ENCODE peak calls at places on chromosomes 4 and X, in six cellular contexts. W is tibial artery; B is GM12878; P is suprapubic skin; V is CD4-positive, CD25-positive, alpha-beta regulatory T cell; X is transverse colon. N is an unnamed sample.

GRCh38 chr4:126850286-126850685 is 782.5 kb upstream of the INTU start:
- DNase-seq in P (no peak), X (no peak), B (no peak), W (no peak), V (no peak), N (no peak)

GRCh38 chr4:183350317-183351071 is 28.3 kb upstream of the CLDN24 start:
- DNase-seq in W (no peak), P (no peak), X (no peak), B (no peak), V (no peak), N (no peak)

GRCh38 chrX:48468247-48468671 is 1.8 kb downstream of the SLC38A5 start:
- DNase-seq in V (peak; percentile 7), P (no peak), W (no peak), X (peak; percentile 62), B (no peak), N (no peak)

GRCh38 chrX:19571708-19572107 is 56.4 kb upstream of the MAP3K15 start:
- DNase-seq in B (no peak), P (no peak), W (no peak), V (no peak), X (no peak), N (no peak)

GRCh38 chrX:97070346-97070745 is 186.6 kb downstream of the RPA4 start:
- DNase-seq in X (no peak), B (no peak), P (no peak), W (no peak), V (no peak), N (no peak)

GRCh38 chrX:110086162-110086915 is 83.4 kb downstream of the TMEM164 start:
- DNase-seq in X (no peak), B (no peak), V (no peak), W (no peak), P (no peak), N (no peak)

GRCh38 chrX:3743821-3744439 is 30.5 kb upstream of the PRKX start:
- DNase-seq in W (no peak), V (peak; percentile 79), B (no peak), X (peak; percentile 9), P (no peak), N (no peak)

GRCh38 chrX:129726307-129727111 is 12.3 kb upstream of the XPNPEP2 start:
- DNase-seq in P (no peak), W (peak; percentile 44), X (peak; percentile 62), V (peak; percentile 20), B (no peak), N (no peak)

GRCh38 chr4:41146716-41147506 is 67.4 kb downstream of the APBB2 start:
- DNase-seq in B (no peak), W (peak; percentile 64), V (no peak), X (no peak), P (no peak), N (no peak)

GRCh38 chr4:96519291-96519690 is 679.4 kb downstream of the PDHA2 start:
- DNase-seq in W (no peak), P (no peak), V (no peak), X (no peak), B (no peak), N (no peak)

GRCh38 chr4:141021397-141022194 is 111.7 kb downstream of the RNF150 start:
- DNase-seq in V (no peak), X (no peak), W (no peak), B (no peak), P (no peak), N (no peak)

GRCh38 chr4:24921491-24921890 is 8.6 kb upstream of the CCDC149 start:
- DNase-seq in B (no peak), V (no peak), W (no peak), X (no peak), P (no peak), N (no peak)

GRCh38 chr4:152079543-152080293 is 318.9 kb upstream of the GATB start:
- DNase-seq in V (peak; percentile 59), B (no peak), P (no peak), X (no peak), W (no peak), N (no peak)

GRCh38 chr4:113556382-113557134 is 205.0 kb downstream of the CAMK2D start:
- DNase-seq in B (no peak), P (no peak), W (no peak), X (no peak), V (no peak), N (no peak)

GRCh38 chr4:55600640-55601039 is 8.6 kb upstream of the PDCL2 start:
- DNase-seq in P (no peak), V (no peak), B (no peak), X (no peak), W (no peak), N (no peak)

GRCh38 chr4:75547647-75548387 is 8.0 kb upstream of the ODAPH start:
- DNase-seq in P (no peak), V (no peak), B (no peak), X (peak; percentile 42), W (peak; percentile 58), N (no peak)
- H3K4me3 ChIP-seq in P (no peak overlapping the region), V (no peak overlapping the region), B (no peak overlapping the region), X (no peak overlapping the region), W (no peak overlapping the region), N (no peak overlapping the region)

DNA sequence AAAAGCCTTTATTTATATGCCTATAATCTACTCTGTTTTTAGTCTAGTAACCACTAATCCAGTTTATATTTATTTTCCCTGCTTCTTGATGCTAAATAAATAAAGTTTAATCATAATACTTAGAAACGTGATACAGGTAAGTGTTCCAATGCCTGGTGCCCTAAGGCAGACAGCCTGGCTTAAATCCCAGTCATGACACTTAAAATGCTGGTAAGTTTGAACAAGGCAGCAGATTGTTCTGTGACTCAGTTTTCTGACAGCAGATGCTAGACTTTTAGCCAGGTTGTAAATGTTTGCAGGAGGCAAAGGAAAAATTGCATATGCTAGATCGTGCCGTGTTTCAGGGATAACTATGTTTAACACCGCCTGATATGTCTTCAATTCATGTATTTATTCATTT is 2661.6 kb downstream of the PCDH7 start:
- DNase-seq in B (no peak), V (no peak), P (no peak), W (no peak), X (no peak), N (no peak)
- H3K9me3 ChIP-seq in B (no peaks in the 10 kb centered on the region), V (no peaks in the 10 kb centered on the region), P (peaks cover 10% of the 10 kb centered on the region), W (peaks cover 5% of the 10 kb centered on the region), X (peaks cover 6% of the 10 kb centered on the region), N (no peaks in the 10 kb centered on the region)

GRCh38 chrX:100296183-100296753 is 113.8 kb downstream of the PCDH19 start:
- DNase-seq in B (no peak), P (no peak), V (no peak), W (no peak), X (no peak), N (no peak)
- H3K36me3 ChIP-seq in B (no peaks in the 10 kb centered on the region), P (no peaks in the 10 kb centered on the region), V (no peaks in the 10 kb centered on the region), W (no peaks in the 10 kb centered on the region), X (no peaks in the 10 kb centered on the region), N (no peaks in the 10 kb centered on the region)

GRCh38 chr4:304987-305680 is at the start of gene ZNF732:
- DNase-seq in P (peak; percentile 59), W (peak; percentile 26), X (no peak), V (no peak), B (no peak), N (no peak)

GRCh38 chr4:306551-306961 is 1.3 kb upstream of the ZNF732 start:
- DNase-seq in B (peak; percentile 73), V (no peak), X (no peak), P (no peak), W (no peak), N (no peak)

DNA sequence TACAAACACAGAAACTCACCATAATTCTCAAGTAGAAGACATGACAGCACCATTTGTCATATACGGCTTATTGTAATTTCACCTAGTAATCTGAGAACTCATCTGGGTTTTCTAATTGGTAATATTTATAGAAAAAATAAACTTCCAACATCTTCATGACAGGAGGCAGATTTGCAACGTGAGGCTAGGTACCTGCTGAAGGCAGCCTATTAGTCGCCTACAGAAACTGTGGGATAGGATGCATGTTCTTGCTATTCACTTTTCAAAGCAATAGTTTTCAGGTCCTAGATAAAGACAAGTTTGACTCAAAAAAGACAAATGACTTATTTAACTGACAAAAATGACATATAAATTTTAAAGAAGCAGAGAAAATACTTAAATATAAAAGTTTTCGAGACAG is 2.9 kb downstream of the ZNF732 start:
- DNase-seq in P (no peak), V (no peak), X (no peak), W (no peak), B (no peak), N (no peak)
- H3K4me3 ChIP-seq in P (no peak overlapping the region), V (no peak overlapping the region), X (no peak overlapping the region), W (no peak overlapping the region), B (no peak overlapping the region), N (no peak overlapping the region)

GRCh38 chrX:143757887-143758286 is 37.3 kb upstream of the SPANXN2 start:
- DNase-seq in V (no peak), X (no peak), B (no peak), W (no peak), P (no peak), N (no peak)

GRCh38 chrX:143757375-143757774 is 36.8 kb upstream of the SPANXN2 start:
- DNase-seq in P (no peak), X (no peak), B (no peak), W (no peak), V (no peak), N (no peak)

DNA sequence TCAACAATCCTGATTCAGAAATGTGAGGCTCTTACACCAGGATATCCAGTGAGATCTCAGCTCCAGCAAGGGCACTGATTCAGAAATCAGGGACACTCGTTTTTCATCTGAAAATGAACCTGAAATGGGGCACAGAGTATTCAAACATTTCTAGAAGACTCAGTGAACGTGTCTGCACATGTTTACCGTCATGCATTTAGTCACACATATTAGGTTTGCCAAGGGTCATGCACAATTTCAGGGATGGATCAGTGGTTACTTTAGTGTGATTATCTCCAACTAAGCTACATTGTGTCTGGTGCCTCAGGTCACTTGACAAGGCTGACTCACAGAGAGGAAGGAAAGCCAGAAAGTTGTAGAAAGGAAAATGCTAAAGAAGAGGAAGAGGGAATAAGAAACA is 33.6 kb upstream of the SPANXN2 start:
- DNase-seq in V (no peak), B (no peak), P (no peak), X (no peak), W (no peak), N (no peak)
- H3K9me3 ChIP-seq in V (no peaks in the 10 kb centered on the region), B (no peaks in the 10 kb centered on the region), P (no peaks in the 10 kb centered on the region), X (no peaks in the 10 kb centered on the region), W (no peaks in the 10 kb centered on the region), N (no peaks in the 10 kb centered on the region)

DNA sequence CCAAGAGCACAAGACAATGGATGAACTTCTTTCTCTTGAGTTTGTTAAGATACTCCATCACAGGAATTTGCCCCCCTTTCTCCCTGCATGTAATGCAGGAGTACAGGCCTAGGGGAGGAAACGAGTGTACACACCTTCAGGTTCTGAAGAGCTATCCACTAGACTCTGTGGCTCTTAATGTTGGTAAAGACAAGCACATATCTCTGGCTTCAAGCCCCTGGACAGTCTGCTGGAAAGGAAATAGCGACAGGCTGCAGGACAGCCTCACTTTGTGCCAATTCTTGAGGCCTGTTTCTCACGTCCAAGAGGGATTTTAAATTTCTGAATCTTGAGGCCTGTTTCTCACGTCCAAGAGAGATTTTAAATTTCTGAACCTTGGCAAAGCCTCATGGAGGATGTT is 87.1 kb downstream of the RLIM start:
- DNase-seq in B (no peak), W (no peak), V (no peak), X (no peak), P (no peak), N (no peak)
- H3K36me3 ChIP-seq in B (no peaks in the 10 kb centered on the region), W (no peaks in the 10 kb centered on the region), V (no peaks in the 10 kb centered on the region), X (no peaks in the 10 kb centered on the region), P (no peaks in the 10 kb centered on the region), N (no peaks in the 10 kb centered on the region)

GRCh38 chrX:150184487-150184886 is 178.6 kb upstream of the MAMLD1 start:
- DNase-seq in V (no peak), P (no peak), X (no peak), W (no peak), B (no peak), N (no peak)
- H3K4me3 ChIP-seq in V (no peak overlapping the region), P (no peak overlapping the region), X (no peak overlapping the region), W (no peak overlapping the region), B (no peak overlapping the region), N (no peak overlapping the region)

GRCh38 chr4:422587-422986 is 76.4 kb downstream of the ZNF721 start:
- DNase-seq in P (no peak), B (no peak), X (no peak), W (no peak), V (no peak), N (no peak)
- H3K9me3 ChIP-seq in P (peaks cover 78% of the 10 kb centered on the region), B (peaks cover 9% of the 10 kb centered on the region), X (peaks cover 98% of the 10 kb centered on the region), W (peaks cover 89% of the 10 kb centered on the region), V (peaks cover 80% of the 10 kb centered on the region), N (peaks cover 100% of the 10 kb centered on the region)